ENCODE peak calls at places on chromosomes 13 and 19, in six cellular contexts. K, N, E, O, V and T are unnamed samples.

GRCh38 chr19:1265611-1266115 is 3.5 kb upstream of the CIRBP start:
- DNase-seq in N (no peak), E (no peak), O (peak), V (peak), K (peak), T (peak)

GRCh38 chr19:44643605-44644390 is at the start of gene PVR:
- DNase-seq in V (peak), E (peak), N (no peak), O (peak), K (peak), T (peak)

GRCh38 chr19:49133621-49134454 is 14.5 kb downstream of the PPFIA3 start:
- DNase-seq in K (peak), N (no peak), E (peak), O (no peak), V (peak), T (peak)

GRCh38 chr13:110771194-110771593 is 57.7 kb downstream of the ING1 start:
- DNase-seq in K (peak), V (peak), E (no peak), O (peak), N (no peak), T (no peak)

GRCh38 chr13:99063952-99064351 is 86.1 kb upstream of the DOCK9 start:
- DNase-seq in N (no peak), E (no peak), O (no peak), K (no peak), V (peak), T (no peak)

GRCh38 chr13:48709213-48709612 is 55.5 kb downstream of the CYSLTR2 start:
- DNase-seq in E (no peak), O (no peak), N (peak), K (no peak), V (no peak), T (no peak)

GRCh38 chr19:39864118-39864517 is 17.9 kb upstream of the FBL start:
- DNase-seq in E (no peak), K (no peak), O (no peak), N (no peak), V (no peak), T (no peak)

GRCh38 chr13:60755380-60756163 is 358.6 kb downstream of the TDRD3 start:
- DNase-seq in K (no peak), N (no peak), O (no peak), V (no peak), E (no peak), T (no peak)

GRCh38 chr19:38679839-38680238 is 32.4 kb downstream of the ACTN4 start:
- DNase-seq in K (no peak), N (no peak), V (peak), E (no peak), O (peak), T (no peak)

GRCh38 chr13:80037505-80037888 is 303.4 kb downstream of the SPRY2 start:
- DNase-seq in V (peak), E (no peak), K (peak), N (peak), O (no peak), T (peak)

GRCh38 chr13:73061478-73062275 is 2.9 kb downstream of the KLF5 start:
- DNase-seq in K (no peak), N (peak), O (peak), V (no peak), E (no peak), T (no peak)

GRCh38 chr13:107258599-107259187 is 690.8 kb upstream of the ARGLU1 start:
- DNase-seq in O (no peak), N (peak), K (no peak), V (peak), E (no peak), T (peak)

GRCh38 chr19:4503224-4504170 is 14.8 kb downstream of the PLIN4 start:
- DNase-seq in N (no peak), E (no peak), V (no peak), O (no peak), K (no peak), T (no peak)

GRCh38 chr19:54388001-54388802 is 23.5 kb upstream of the LAIR1 start:
- DNase-seq in K (no peak), V (no peak), N (no peak), E (peak), O (peak), T (no peak)

GRCh38 chr13:71789952-71790351 is 77.1 kb downstream of the DACH1 start:
- DNase-seq in K (peak), N (no peak), E (no peak), O (no peak), V (no peak), T (no peak)

GRCh38 chr19:13978306-13978705 is 26.0 kb downstream of the DCAF15 start:
- DNase-seq in E (no peak), O (no peak), N (no peak), V (no peak), K (no peak), T (no peak)

GRCh38 chr13:59877933-59878332 is 285.8 kb downstream of the DIAPH3 start:
- DNase-seq in K (no peak), N (no peak), O (no peak), E (no peak), V (peak), T (no peak)

GRCh38 chr19:15296353-15296752 is 36.0 kb downstream of the BRD4 start:
- DNase-seq in N (no peak), K (no peak), O (no peak), V (no peak), E (no peak), T (no peak)

GRCh38 chr13:39876258-39876657 is 220.8 kb downstream of the COG6 start:
- DNase-seq in E (no peak), V (peak), K (peak), O (peak), N (peak), T (peak)

GRCh38 chr13:51277943-51278342 is 55.7 kb downstream of the FAM124A start:
- DNase-seq in E (no peak), N (no peak), O (no peak), K (no peak), V (no peak), T (no peak)

GRCh38 chr13:27258637-27259377 is 7.4 kb downstream of the RPL21 start:
- DNase-seq in K (no peak), V (no peak), O (no peak), E (no peak), N (no peak), T (no peak)

GRCh38 chr13:102561933-102562332 is 34.9 kb upstream of the TPP2 start:
- DNase-seq in V (no peak), O (no peak), E (no peak), N (no peak), K (no peak), T (no peak)

GRCh38 chr19:17001603-17002183 is 24.9 kb downstream of the CPAMD8 start:
- DNase-seq in O (peak), E (peak), K (no peak), V (no peak), N (no peak), T (no peak)

GRCh38 chr13:33219926-33220325 is 65.6 kb downstream of the STARD13 start:
- DNase-seq in K (no peak), N (no peak), V (no peak), O (no peak), E (no peak), T (no peak)